ENCODE peak calls at places on chromosomes 16 and 17, in seven cellular contexts. One of them, this sample, is unnamed.

GRCh38 chr16:75620326-75621169 is 2.5 kb downstream of the ADAT1 start:
- DNase-seq in A549: no peak
- DNase-seq in H1: no peak
- DNase-seq in SK-N-SH: no peak
- DNase-seq in K562: peak; percentile 73
- DNase-seq in GM12878: no peak
- DNase-seq in HepG2: no peak
- DNase-seq in this sample: no peak

GRCh38 chr16:57764341-57765159 is 29.0 kb downstream of the KATNB1 start:
- DNase-seq in A549: peak; percentile 98
- DNase-seq in H1: peak; percentile 64
- DNase-seq in SK-N-SH: peak; percentile 93
- DNase-seq in K562: peak; percentile 97
- DNase-seq in GM12878: peak; percentile 3
- DNase-seq in HepG2: peak; percentile 46
- DNase-seq in this sample: peak; percentile 90

GRCh38 chr17:17792551-17793377 is 44.0 kb downstream of the SREBF1 start:
- DNase-seq in A549: no peak
- DNase-seq in H1: no peak
- DNase-seq in SK-N-SH: peak; percentile 84
- DNase-seq in K562: peak; percentile 46
- DNase-seq in GM12878: no peak
- DNase-seq in HepG2: no peak
- DNase-seq in this sample: peak; percentile 73

GRCh38 chr16:27321013-27321960 is 7.5 kb downstream of the IL4R start:
- DNase-seq in A549: no peak
- DNase-seq in H1: no peak
- DNase-seq in SK-N-SH: no peak
- DNase-seq in K562: no peak
- DNase-seq in GM12878: no peak
- DNase-seq in HepG2: no peak
- DNase-seq in this sample: peak; percentile 48

GRCh38 chr16:58678269-58678668 is 6.3 kb downstream of the SLC38A7 start:
- DNase-seq in A549: no peak
- DNase-seq in H1: no peak
- DNase-seq in SK-N-SH: no peak
- DNase-seq in K562: no peak
- DNase-seq in GM12878: no peak
- DNase-seq in HepG2: no peak
- DNase-seq in this sample: no peak

GRCh38 chr17:48054238-48055185 is 6.4 kb downstream of the NFE2L1 start:
- DNase-seq in A549: no peak
- DNase-seq in H1: peak; percentile 98
- DNase-seq in SK-N-SH: peak; percentile 97
- DNase-seq in K562: peak; percentile 84
- DNase-seq in GM12878: no peak
- DNase-seq in HepG2: no peak
- DNase-seq in this sample: peak; percentile 60

GRCh38 chr16:2698996-2699750 is 16.9 kb downstream of the KCTD5 start:
- DNase-seq in A549: no peak
- DNase-seq in H1: no peak
- DNase-seq in SK-N-SH: no peak
- DNase-seq in K562: no peak
- DNase-seq in GM12878: no peak
- DNase-seq in HepG2: no peak
- DNase-seq in this sample: no peak

GRCh38 chr17:62737513-62737912 is 70.6 kb downstream of the MARCHF10 start:
- DNase-seq in A549: no peak
- DNase-seq in H1: no peak
- DNase-seq in SK-N-SH: no peak
- DNase-seq in K562: no peak
- DNase-seq in GM12878: no peak
- DNase-seq in HepG2: no peak
- DNase-seq in this sample: no peak

GRCh38 chr16:12201863-12202262 is 225.3 kb downstream of the SNX29 start:
- DNase-seq in A549: no peak
- DNase-seq in H1: no peak
- DNase-seq in SK-N-SH: no peak
- DNase-seq in K562: no peak
- DNase-seq in GM12878: no peak
- DNase-seq in HepG2: no peak
- DNase-seq in this sample: no peak

GRCh38 chr17:50062323-50063243 is 6.7 kb downstream of the ITGA3 start:
- DNase-seq in A549: peak; percentile 99
- DNase-seq in H1: no peak
- DNase-seq in SK-N-SH: peak; percentile 56
- DNase-seq in K562: no peak
- DNase-seq in GM12878: no peak
- DNase-seq in HepG2: no peak
- DNase-seq in this sample: peak; percentile 73

GRCh38 chr16:85765273-85765672 is 14.4 kb upstream of the C16orf74 start:
- DNase-seq in A549: no peak
- DNase-seq in H1: no peak
- DNase-seq in SK-N-SH: no peak
- DNase-seq in K562: no peak
- DNase-seq in GM12878: no peak
- DNase-seq in HepG2: no peak
- DNase-seq in this sample: no peak

GRCh38 chr17:80750263-80750662 is 205.6 kb downstream of the RPTOR start:
- DNase-seq in A549: no peak
- DNase-seq in H1: no peak
- DNase-seq in SK-N-SH: no peak
- DNase-seq in K562: no peak
- DNase-seq in GM12878: no peak
- DNase-seq in HepG2: no peak
- DNase-seq in this sample: no peak

GRCh38 chr17:80751070-80751459 is 206.4 kb downstream of the RPTOR start:
- DNase-seq in A549: no peak
- DNase-seq in H1: no peak
- DNase-seq in SK-N-SH: no peak
- DNase-seq in K562: no peak
- DNase-seq in GM12878: no peak
- DNase-seq in HepG2: no peak
- DNase-seq in this sample: peak; percentile 16

GRCh38 chr17:80751460-80752368 is 207.1 kb downstream of the RPTOR start:
- DNase-seq in A549: no peak
- DNase-seq in H1: no peak
- DNase-seq in SK-N-SH: no peak
- DNase-seq in K562: no peak
- DNase-seq in GM12878: no peak
- DNase-seq in HepG2: peak; percentile 72
- DNase-seq in this sample: peak; percentile 58

GRCh38 chr17:80753946-80754345 is 209.3 kb downstream of the RPTOR start:
- DNase-seq in A549: no peak
- DNase-seq in H1: no peak
- DNase-seq in SK-N-SH: no peak
- DNase-seq in K562: no peak
- DNase-seq in GM12878: no peak
- DNase-seq in HepG2: no peak
- DNase-seq in this sample: no peak

DNA sequence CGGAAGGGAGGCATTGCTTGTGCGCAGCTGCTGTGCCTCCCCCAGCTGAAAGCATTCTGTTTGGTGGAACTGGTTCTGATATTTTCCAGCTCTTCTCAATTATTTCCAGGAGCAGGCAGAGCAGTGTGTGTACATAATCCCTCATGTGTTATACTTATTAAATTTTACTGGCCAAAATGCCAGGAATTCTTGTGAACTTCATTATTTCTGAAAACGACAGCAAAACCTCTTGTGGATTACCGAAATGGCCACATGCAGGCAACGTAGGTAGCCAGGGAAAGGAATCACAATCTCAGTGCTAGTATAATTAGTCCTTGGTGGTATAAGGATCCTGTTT is 207.7 kb downstream of the RPTOR start:
- DNase-seq in A549: no peak
- DNase-seq in H1: no peak
- DNase-seq in SK-N-SH: no peak
- DNase-seq in K562: no peak
- DNase-seq in GM12878: no peak
- DNase-seq in HepG2: no peak
- DNase-seq in this sample: no peak
- TF ChIP-seq RAD21 in A549: no peak
- TF ChIP-seq RAD21 in H1: no peak
- TF ChIP-seq RAD21 in SK-N-SH: no peak
- TF ChIP-seq RAD21 in K562: no peak
- TF ChIP-seq RAD21 in GM12878: no peak
- TF ChIP-seq RAD21 in HepG2: no peak
- TF ChIP-seq RAD21 in this sample: no peak

DNA sequence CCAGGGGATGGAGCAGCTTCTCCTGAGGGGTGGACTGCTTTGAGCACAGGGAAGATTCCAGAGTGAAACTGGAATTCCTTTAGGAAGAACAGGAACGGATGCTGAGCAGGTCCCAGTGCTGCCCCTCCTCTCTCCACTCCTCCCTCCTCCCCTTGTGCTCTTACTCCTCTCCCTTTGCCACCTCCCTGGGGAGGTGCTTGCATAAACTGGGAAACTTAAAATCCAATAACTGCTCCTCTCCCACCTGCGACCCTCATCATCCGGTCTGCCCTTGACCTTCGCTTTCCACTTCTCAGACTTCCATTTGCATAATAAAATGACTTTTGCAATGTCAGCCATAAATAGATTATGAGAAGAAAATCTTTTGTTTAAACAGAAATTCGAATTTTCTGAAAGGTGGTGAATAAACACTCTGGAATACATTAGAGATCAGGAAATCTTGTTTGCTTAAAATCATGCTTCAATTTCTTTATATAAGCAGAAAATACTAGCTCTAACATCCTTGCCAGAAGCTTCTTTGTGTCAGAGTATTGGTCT is 23.7 kb downstream of the HSBP1 start:
- DNase-seq in A549: no peak
- DNase-seq in H1: no peak
- DNase-seq in SK-N-SH: no peak
- DNase-seq in K562: no peak
- DNase-seq in GM12878: no peak
- DNase-seq in HepG2: no peak
- DNase-seq in this sample: no peak
- TF ChIP-seq RFX5 in A549: no peak
- TF ChIP-seq RFX5 in H1: no peak
- TF ChIP-seq RFX5 in SK-N-SH: no peak
- TF ChIP-seq RFX5 in K562: no peak
- TF ChIP-seq RFX5 in GM12878: no peak
- TF ChIP-seq RFX5 in HepG2: no peak
- TF ChIP-seq RFX5 in this sample: no peak

DNA sequence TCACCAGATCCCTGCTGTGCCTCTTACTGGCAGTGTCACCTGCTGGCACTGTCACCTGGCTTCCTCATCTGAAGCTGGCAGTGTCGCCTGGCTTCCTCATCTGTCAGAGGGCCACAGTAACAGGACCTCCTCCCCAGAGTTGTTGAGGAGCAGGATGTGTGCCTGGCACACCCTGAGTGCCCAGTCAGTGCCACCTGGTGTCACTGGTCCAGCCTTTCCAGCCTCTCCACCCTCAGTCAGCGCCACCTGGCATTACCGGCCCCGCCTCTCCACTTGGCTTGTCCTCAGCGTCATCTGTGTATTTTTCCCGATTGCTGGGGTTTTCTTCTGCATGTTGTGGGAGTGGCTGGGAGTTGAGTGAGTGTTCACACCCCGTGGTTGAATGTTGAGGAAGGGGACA is 37.9 kb downstream of the USP10 start:
- DNase-seq in A549: no peak
- DNase-seq in H1: no peak
- DNase-seq in SK-N-SH: no peak
- DNase-seq in K562: no peak
- DNase-seq in GM12878: no peak
- DNase-seq in HepG2: no peak
- DNase-seq in this sample: no peak
- TF ChIP-seq RAD21 in A549: no peak
- TF ChIP-seq RAD21 in H1: no peak
- TF ChIP-seq RAD21 in SK-N-SH: no peak
- TF ChIP-seq RAD21 in K562: no peak
- TF ChIP-seq RAD21 in GM12878: no peak
- TF ChIP-seq RAD21 in HepG2: no peak
- TF ChIP-seq RAD21 in this sample: no peak

DNA sequence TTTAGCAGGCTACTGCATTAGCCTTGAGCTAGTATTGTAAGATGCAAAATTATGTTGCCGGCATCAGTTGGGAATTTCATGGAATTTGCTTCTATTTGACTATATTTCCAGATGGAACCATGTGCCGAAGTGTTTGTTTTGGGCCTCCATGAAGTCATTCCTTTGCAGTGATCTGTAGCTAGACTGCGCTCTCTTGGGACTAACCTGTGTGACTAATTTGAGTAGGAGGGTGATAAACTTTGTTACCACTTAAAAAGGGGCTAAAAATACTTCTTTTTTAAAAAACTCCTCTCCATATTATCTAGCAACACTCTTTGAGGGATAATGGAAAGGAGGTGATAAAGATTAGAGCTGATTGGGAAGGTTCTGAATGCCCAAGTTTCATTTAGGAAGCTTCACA is 166.8 kb upstream of the TBX2 start:
- DNase-seq in A549: no peak
- DNase-seq in H1: no peak
- DNase-seq in SK-N-SH: no peak
- DNase-seq in K562: no peak
- DNase-seq in GM12878: no peak
- DNase-seq in HepG2: no peak
- DNase-seq in this sample: peak; percentile 72
- TF ChIP-seq RFX5 in A549: no peak
- TF ChIP-seq RFX5 in H1: no peak
- TF ChIP-seq RFX5 in SK-N-SH: no peak
- TF ChIP-seq RFX5 in K562: no peak
- TF ChIP-seq RFX5 in GM12878: no peak
- TF ChIP-seq RFX5 in HepG2: no peak
- TF ChIP-seq RFX5 in this sample: no peak

DNA sequence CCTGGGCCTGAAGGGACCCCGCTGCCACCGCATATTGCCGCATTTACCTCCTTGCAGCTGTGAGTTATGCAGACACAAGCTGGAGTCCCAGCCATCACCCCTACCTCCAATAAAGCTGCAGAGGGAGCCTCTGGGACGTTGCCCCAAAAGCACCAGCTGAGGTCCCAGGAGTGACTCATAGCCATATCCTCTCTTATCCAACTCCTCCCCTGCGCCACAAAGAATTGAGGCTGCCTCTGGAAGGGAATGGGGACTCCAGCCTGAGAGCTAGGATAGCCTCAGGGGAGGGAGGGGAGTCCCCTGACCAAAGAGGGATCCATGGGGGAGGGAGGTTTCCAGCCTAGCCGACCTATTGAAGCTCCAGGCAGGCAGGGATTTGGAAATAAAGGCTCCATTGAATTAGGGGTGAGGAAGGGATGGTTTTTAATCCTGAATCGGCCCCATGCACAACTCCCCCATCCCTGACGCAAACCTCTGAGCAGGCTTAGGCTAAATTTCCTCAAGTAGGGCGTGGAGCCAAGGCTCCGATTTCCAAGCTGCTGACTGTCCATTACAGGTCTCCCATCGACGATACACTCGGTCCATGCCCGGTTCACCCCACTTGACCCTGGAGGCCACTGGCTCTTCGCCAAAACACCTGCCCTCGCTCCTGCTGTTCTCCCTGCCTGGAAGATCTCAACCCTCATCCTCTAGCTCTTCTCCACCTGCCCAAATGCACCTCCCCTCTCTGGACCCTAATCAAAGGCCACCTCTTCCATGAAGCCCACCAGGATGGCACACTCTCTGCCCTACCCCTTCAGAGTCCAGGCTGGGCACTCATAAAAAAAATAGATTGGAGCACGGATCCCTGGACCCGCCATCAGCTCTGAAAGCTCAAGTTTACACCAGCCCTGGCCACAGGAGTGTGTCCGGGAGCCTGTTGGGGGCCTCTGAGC is 27.5 kb downstream of the PIMREG start:
- DNase-seq in A549: peak; percentile 38
- DNase-seq in H1: no peak
- DNase-seq in SK-N-SH: no peak
- DNase-seq in K562: no peak
- DNase-seq in GM12878: no peak
- DNase-seq in HepG2: no peak
- DNase-seq in this sample: peak; percentile 61
- TF ChIP-seq RAD21 in A549: no peak
- TF ChIP-seq RAD21 in H1: peak; percentile 3
- TF ChIP-seq RAD21 in SK-N-SH: no peak
- TF ChIP-seq RAD21 in K562: no peak
- TF ChIP-seq RAD21 in GM12878: no peak
- TF ChIP-seq RAD21 in HepG2: no peak
- TF ChIP-seq RAD21 in this sample: peak; percentile 38